ENCODE peak calls at places on chromosomes 2 and 18, in six cellular contexts. K is activated CD8-positive, alpha-beta memory T cell treated with anti-CD3 and anti-CD28 coated beads, Interleukin-2, amount 50 U/mL, for 4 hours; U is NCI-H446 treated with DMSO at 0.1 percent for 48 hours; E is effector memory CD8-positive, alpha-beta T cell; W is RPMI8226; V is neural progenitor cell. O is an unnamed sample.

GRCh38 chr2:44897406-44897805 is 44.1 kb upstream of the SIX3 start:
- DNase-seq in K (no peak), U (no peak), E (no peak), W (no peak), V (no peak), O (no peak)

GRCh38 chr2:109304731-109305470 is 175.9 kb downstream of the SH3RF3 start:
- DNase-seq in K (no peak), U (no peak), E (no peak), W (no peak), V (no peak), O (no peak)

GRCh38 chr2:37648316-37649011 is 23.0 kb downstream of the CDC42EP3 start:
- DNase-seq in K (peak; percentile 57), U (no peak), E (peak; percentile 46), W (peak; percentile 58), V (no peak), O (no peak)

GRCh38 chr2:79432731-79433146 is 80.1 kb upstream of the CTNNA2 start:
- DNase-seq in K (no peak), U (peak; percentile 39), E (no peak), W (no peak), V (peak; percentile 56), O (no peak)

GRCh38 chr2:43114210-43114609 is 112.2 kb downstream of the ZFP36L2 start:
- DNase-seq in K (no peak), U (no peak), E (no peak), W (peak; percentile 65), V (no peak), O (no peak)

GRCh38 chr2:23745726-23746105 is 181.2 kb downstream of the ATAD2B start:
- DNase-seq in K (no peak), U (peak; percentile 77), E (no peak), W (peak; percentile 57), V (no peak), O (no peak)

GRCh38 chr2:70732736-70733427 is 35.1 kb downstream of the ADD2 start:
- DNase-seq in K (no peak), U (no peak), E (no peak), W (no peak), V (no peak), O (no peak)

GRCh38 chr2:121809607-121810006 is 54.2 kb downstream of the TSN start:
- DNase-seq in K (no peak), U (no peak), E (no peak), W (no peak), V (no peak), O (no peak)

GRCh38 chr2:27086722-27087446 is at the start of gene KHK:
- DNase-seq in K (no peak), U (no peak), E (no peak), W (peak; percentile 95), V (peak; percentile 72), O (no peak)

GRCh38 chr2:80363951-80364350 is 59.4 kb upstream of the LRRTM1 start:
- DNase-seq in K (no peak), U (no peak), E (no peak), W (no peak), V (no peak), O (no peak)

GRCh38 chr2:74186038-74186437 is 7.4 kb upstream of the MOB1A start:
- DNase-seq in K (no peak), U (no peak), E (no peak), W (no peak), V (no peak), O (no peak)

GRCh38 chr18:43129946-43130523 is 14.6 kb upstream of the RIT2 start:
- DNase-seq in K (no peak), U (no peak), E (no peak), W (peak; percentile 31), V (no peak), O (no peak)

GRCh38 chr2:219998714-219999227 is 371.3 kb downstream of the SLC4A3 start:
- DNase-seq in K (no peak), U (no peak), E (no peak), W (no peak), V (no peak), O (no peak)

GRCh38 chr18:55858661-55859111 is 270.7 kb upstream of the TCF4 start:
- DNase-seq in K (no peak), U (no peak), E (no peak), W (no peak), V (no peak), O (no peak)

GRCh38 chr2:937530-937929 is 13.1 kb upstream of the SNTG2 start:
- DNase-seq in K (no peak), U (no peak), E (no peak), W (no peak), V (no peak), O (no peak)

GRCh38 chr18:56269958-56270357 is 368.4 kb downstream of the TXNL1 start:
- DNase-seq in K (no peak), U (no peak), E (no peak), W (no peak), V (no peak), O (no peak)

GRCh38 chr2:47127862-47128543 is 27.1 kb downstream of the STPG4 start:
- DNase-seq in K (no peak), U (no peak), E (no peak), W (no peak), V (peak; percentile 11), O (peak; percentile 36)

GRCh38 chr2:112174383-112174782 is 36.2 kb downstream of the FBLN7 start:
- DNase-seq in K (no peak), U (no peak), E (no peak), W (peak; percentile 59), V (no peak), O (no peak)

GRCh38 chr2:74871414-74871813 is 37.5 kb downstream of the HK2 start:
- DNase-seq in K (no peak), U (no peak), E (no peak), W (no peak), V (no peak), O (no peak)

GRCh38 chr2:22904126-22904684 is 480.8 kb upstream of the KLHL29 start:
- DNase-seq in K (no peak), U (no peak), E (no peak), W (peak; percentile 64), V (peak; percentile 79), O (peak; percentile 67)

GRCh38 chr18:12657048-12657848 is 659 bp downstream of the SPIRE1 start:
- DNase-seq in K (peak; percentile 22), U (no peak), E (peak; percentile 2), W (peak; percentile 61), V (peak; percentile 68), O (peak; percentile 34)

GRCh38 chr2:222572761-222573174 is 83.1 kb downstream of the FARSB start:
- DNase-seq in K (no peak), U (no peak), E (no peak), W (peak; percentile 11), V (no peak), O (no peak)

GRCh38 chr2:134722728-134723127 is 3.9 kb upstream of the TMEM163 start:
- DNase-seq in K (no peak), U (no peak), E (no peak), W (no peak), V (peak; percentile 31), O (peak; percentile 57)

GRCh38 chr18:55318864-55319516 is 269.0 kb downstream of the TCF4 start:
- DNase-seq in K (no peak), U (peak; percentile 27), E (no peak), W (peak; percentile 58), V (no peak), O (no peak)

GRCh38 chr2:200104015-200104414 is 148.6 kb downstream of the MAIP1 start:
- DNase-seq in K (no peak), U (no peak), E (no peak), W (no peak), V (no peak), O (no peak)

GRCh38 chr2:241358470-241358869 is 2.4 kb downstream of the FARP2 start:
- DNase-seq in K (no peak), U (no peak), E (no peak), W (peak; percentile 52), V (no peak), O (no peak)

GRCh38 chr2:240350696-240351087 is 84.8 kb upstream of the GPC1 start:
- DNase-seq in K (no peak), U (no peak), E (no peak), W (no peak), V (no peak), O (no peak)

GRCh38 chr18:13178976-13179375 is 39.6 kb upstream of the LDLRAD4 start:
- DNase-seq in K (no peak), U (no peak), E (no peak), W (no peak), V (no peak), O (no peak)

GRCh38 chr2:76447294-76447693 is 736.6 kb upstream of the GCFC2 start:
- DNase-seq in K (no peak), U (no peak), E (no peak), W (peak; percentile 9), V (no peak), O (no peak)

GRCh38 chr18:26307161-26307773 is 81.0 kb downstream of the TAF4B start:
- DNase-seq in K (no peak), U (peak; percentile 21), E (no peak), W (peak; percentile 61), V (peak; percentile 60), O (no peak)

GRCh38 chr2:215880970-215881369 is 132.4 kb downstream of the MREG start:
- DNase-seq in K (no peak), U (peak; percentile 23), E (no peak), W (peak; percentile 59), V (no peak), O (no peak)

GRCh38 chr18:57687970-57688369 is 66.3 kb upstream of the NARS1 start:
- DNase-seq in K (no peak), U (no peak), E (no peak), W (no peak), V (no peak), O (no peak)

GRCh38 chr2:88671786-88672427 is 19.6 kb upstream of the RPIA start:
- DNase-seq in K (no peak), U (peak; percentile 41), E (peak; percentile 24), W (peak; percentile 54), V (peak; percentile 38), O (peak; percentile 36)

GRCh38 chr18:59065684-59066083 is 74.0 kb upstream of the SEC11C start:
- DNase-seq in K (no peak), U (no peak), E (no peak), W (no peak), V (no peak), O (no peak)

GRCh38 chr2:212330263-212330662 is 208.3 kb downstream of the ERBB4 start:
- DNase-seq in K (no peak), U (peak; percentile 77), E (no peak), W (no peak), V (no peak), O (no peak)

GRCh38 chr2:73830871-73831401 is 2.2 kb downstream of the STAMBP start:
- DNase-seq in K (peak; percentile 27), U (no peak), E (no peak), W (no peak), V (no peak), O (no peak)

GRCh38 chr2:172336681-172337080 is 90.7 kb upstream of the ITGA6 start:
- DNase-seq in K (no peak), U (no peak), E (no peak), W (no peak), V (no peak), O (no peak)